ENCODE peak calls at places on chromosomes 3 and 15, in four cellular contexts. X is K562, Z is GM12878, H is HepG2. S is an unnamed sample.

GRCh38 chr3:31848921-31849320 is 132.1 kb downstream of the OSBPL10 start:
- DNase-seq in X (no peak), Z (no peak), H (peak), S (no peak)

GRCh38 chr3:77906102-77906709 is 866.3 kb downstream of the ROBO2 start:
- DNase-seq in X (no peak), Z (no peak), H (no peak), S (no peak)

GRCh38 chr15:67859331-67859946 is 19.6 kb upstream of the RNU6-1 start:
- DNase-seq in X (no peak), H (no peak), Z (no peak), S (no peak)

GRCh38 chr15:74438696-74439316 is 5.0 kb upstream of the SEMA7A start:
- DNase-seq in X (peak), Z (peak), H (peak), S (peak)

GRCh38 chr3:187999821-188000220 is 154.1 kb upstream of the LPP start:
- DNase-seq in Z (no peak), H (no peak), X (no peak), S (no peak)

GRCh38 chr3:130759692-130760338 is 13.2 kb upstream of the PIK3R4 start:
- DNase-seq in X (peak), Z (no peak), H (peak), S (peak)

GRCh38 chr3:42014949-42015533 is 53.1 kb upstream of the ULK4 start:
- DNase-seq in H (peak), X (peak), Z (no peak), S (no peak)

GRCh38 chr15:75920079-75920478 is 16.4 kb downstream of the FBXO22 start:
- DNase-seq in X (no peak), Z (no peak), H (peak), S (no peak)

GRCh38 chr3:13487403-13487802 is 7.3 kb downstream of the HDAC11 start:
- DNase-seq in X (no peak), H (no peak), Z (no peak), S (no peak)

GRCh38 chr15:66767370-66767769 is 65.3 kb downstream of the SMAD6 start:
- DNase-seq in H (no peak), Z (no peak), X (no peak), S (no peak)

GRCh38 chr3:168498194-168498593 is 402.5 kb upstream of the GOLIM4 start:
- DNase-seq in Z (no peak), H (no peak), X (no peak), S (no peak)

GRCh38 chr3:159346504-159346903 is 544.6 kb downstream of the MFSD1 start:
- DNase-seq in Z (no peak), X (no peak), H (no peak), S (no peak)

GRCh38 chr3:148884261-148884660 is 19.2 kb downstream of the CPA3 start:
- DNase-seq in H (no peak), X (no peak), Z (no peak), S (no peak)

GRCh38 chr3:49701388-49702077 is 12.2 kb downstream of the RNF123 start:
- DNase-seq in Z (no peak), H (peak), X (no peak), S (peak)

GRCh38 chr3:46882377-46883015 is 5.0 kb downstream of the PTH1R start:
- DNase-seq in H (no peak), Z (no peak), X (peak), S (peak)

GRCh38 chr3:188817103-188817919 is 354.5 kb upstream of the TPRG1 start:
- DNase-seq in H (no peak), Z (no peak), X (no peak), S (no peak)

GRCh38 chr15:29873264-29873663 is 51.0 kb upstream of the TJP1 start:
- DNase-seq in X (no peak), Z (no peak), H (no peak), S (no peak)

GRCh38 chr3:32410367-32411246 is 19.0 kb downstream of the CMTM7 start:
- DNase-seq in X (no peak), H (no peak), Z (no peak), S (no peak)

GRCh38 chr3:107377151-107377550 is at the start of gene CCDC54:
- DNase-seq in X (no peak), Z (no peak), H (no peak), S (no peak)

GRCh38 chr3:141302364-141303141 is 65.8 kb upstream of the ZBTB38 start:
- DNase-seq in Z (no peak), H (no peak), X (no peak), S (no peak)
- TF ChIP-seq TARDBP in Z (no peak), H (no peak), X (no peak), S (no peak)

GRCh38 chr3:141045008-141045641 is 6.0 kb upstream of the SPSB4 start:
- DNase-seq in Z (peak), X (no peak), H (no peak), S (no peak)

DNA sequence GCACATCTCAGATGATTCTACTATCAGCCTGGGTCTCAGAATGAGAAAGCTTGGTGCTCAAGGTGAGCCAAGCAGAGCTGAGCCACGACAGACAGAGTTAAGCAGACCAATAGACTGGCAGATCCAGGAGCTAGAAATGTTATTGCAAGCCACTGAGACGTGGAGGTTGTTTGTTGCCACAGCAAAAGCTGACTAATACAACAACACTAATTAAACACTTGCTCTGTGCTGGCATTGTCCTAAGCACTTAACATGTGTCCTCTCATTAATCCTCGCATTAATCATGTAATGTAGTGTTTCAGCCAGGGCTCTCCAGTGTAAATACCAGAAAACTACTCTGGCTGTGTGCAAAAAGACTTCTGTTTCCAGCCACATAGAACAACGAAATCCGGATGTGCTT is 11.6 kb upstream of the SPSB4 start:
- DNase-seq in H (no peak), Z (no peak), X (no peak), S (no peak)
- TF ChIP-seq FOXK2 in H (no peak), Z (no peak), X (no peak), S (no peak)

GRCh38 chr3:105051972-105052371 is 314.7 kb upstream of the ALCAM start:
- DNase-seq in Z (no peak), H (no peak), X (no peak), S (no peak)
- TF ChIP-seq SP1 in Z (no peak), H (no peak), X (no peak), S (no peak)

DNA sequence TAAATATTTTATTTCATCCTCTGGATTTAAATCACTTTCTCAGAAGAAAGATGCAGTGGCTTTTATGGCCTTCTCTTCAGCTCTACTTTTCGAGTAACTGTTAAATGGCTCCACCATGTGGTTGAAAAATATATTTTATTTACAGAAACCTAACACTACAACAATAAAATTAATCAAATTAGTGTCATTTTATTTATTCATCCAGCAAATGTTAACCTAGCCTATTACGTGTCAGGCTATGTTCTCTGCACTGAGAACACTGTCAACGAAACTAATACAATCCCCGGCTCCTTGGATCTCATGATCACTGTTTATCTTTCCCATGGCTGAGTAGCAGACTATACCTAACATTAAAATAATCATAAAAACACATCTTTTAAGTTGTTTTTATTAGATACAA is 148.0 kb upstream of the OSTN start:
- DNase-seq in H (peak), Z (no peak), X (no peak), S (peak)
- TF ChIP-seq TARDBP in H (no peak), Z (no peak), X (no peak), S (no peak)

GRCh38 chr3:72848703-72849081 is 447 bp upstream of the SHQ1 start:
- DNase-seq in X (peak), H (no peak), Z (peak), S (no peak)
- TF ChIP-seq FOXK2 in X (no peak), H (no peak), Z (no peak), S (no peak)